ENCODE peak calls at places on chromosomes 16 and 17, in nine cellular contexts. G is transverse colon; C is sigmoid colon; N is activated T-cell treated with anti-CD3 and anti-CD28 coated beads, Interleukin-2, amount 50 U/mL, for 1 hour; P is CD4-positive, alpha-beta memory T cell; L is M059J; R is T follicular helper cell; B is NCI-H82; F is HTR-8/SVneo. X is an unnamed sample.

GRCh38 chr17:81651692-81652091 is 4.7 kb downstream of the PDE6G start:
- DNase-seq in C (peak), G (no peak), P (no peak), R (no peak), L (peak), F (peak), B (no peak), N (no peak), X (no peak)

GRCh38 chr17:12987120-12987519 is 30.7 kb downstream of the ELAC2 start:
- DNase-seq in N (no peak), L (no peak), P (no peak), G (no peak), F (no peak), C (no peak), B (peak), R (no peak), X (no peak)

GRCh38 chr17:81641825-81642489 is 5.0 kb downstream of the TSPAN10 start:
- DNase-seq in C (no peak), L (peak), R (no peak), N (no peak), F (peak), G (no peak), B (peak), P (no peak), X (no peak)

GRCh38 chr16:89519881-89520280 is 11.7 kb downstream of the SPG7 start:
- DNase-seq in R (no peak), P (no peak), G (no peak), F (no peak), L (no peak), C (no peak), N (no peak), B (no peak), X (no peak)

GRCh38 chr16:10256855-10257641 is 74.8 kb upstream of the GRIN2A start:
- DNase-seq in P (no peak), R (peak), C (no peak), G (peak), N (peak), F (peak), B (peak), L (peak), X (no peak)

GRCh38 chr16:27430923-27431484 is 29.0 kb downstream of the IL21R start:
- DNase-seq in B (no peak), R (no peak), G (no peak), F (no peak), L (no peak), C (peak), N (peak), P (no peak), X (no peak)

GRCh38 chr16:67546091-67546501 is 16.2 kb upstream of the CTCF start:
- DNase-seq in C (no peak), F (no peak), L (no peak), B (no peak), G (no peak), P (no peak), N (no peak), R (no peak), X (no peak)

GRCh38 chr17:48173191-48173590 is 65.6 kb downstream of the SNX11 start:
- DNase-seq in F (no peak), C (no peak), N (no peak), B (no peak), R (no peak), L (no peak), P (no peak), G (no peak), X (no peak)

GRCh38 chr17:7590743-7591142 is 849 bp upstream of the SOX15 start:
- DNase-seq in F (no peak), C (no peak), N (no peak), B (peak), G (no peak), R (no peak), L (peak), P (no peak), X (no peak)

GRCh38 chr16:75921281-75921680 is 195.0 kb upstream of the CPHXL start:
- DNase-seq in F (no peak), L (no peak), G (no peak), C (no peak), N (no peak), B (peak), R (no peak), P (no peak), X (no peak)

GRCh38 chr17:70081885-70082284 is 6.9 kb downstream of the KCNJ16 start:
- DNase-seq in F (no peak), L (no peak), P (no peak), R (no peak), B (no peak), G (no peak), N (no peak), C (no peak), X (no peak)

X was measured in mucosa of descending colon.